ENCODE peak calls at places on chromosome 16, in nine cellular contexts. I is left ventricle myocardium inferior; O is CD4-positive, alpha-beta memory T cell; Y is GM12878; A is stomach; M is AG04450; L is brain microvascular endothelial cell; H is CD4-positive, CD25-positive, alpha-beta regulatory T cell; D is upper lobe of left lung. J is an unnamed sample.

GRCh38 chr16:17397499-17397891 is 73.3 kb downstream of the XYLT1 start:
- DNase-seq in I (no peak), O (peak; percentile 48), Y (no peak), A (peak; percentile 40), M (no peak), L (no peak), H (no peak), D (peak; percentile 39), J (no peak)

GRCh38 chr16:73213761-73214480 is 166.0 kb upstream of the ZFHX3 start:
- DNase-seq in I (no peak), O (no peak), Y (no peak), A (no peak), M (no peak), L (no peak), H (no peak), D (no peak), J (no peak)

GRCh38 chr16:9008335-9009260 is 44.9 kb upstream of the USP7 start:
- DNase-seq in I (peak; percentile 70), O (peak; percentile 51), Y (peak; percentile 21), A (peak; percentile 83), M (no peak), L (peak; percentile 48), H (peak; percentile 66), D (peak; percentile 78), J (peak; percentile 87)

GRCh38 chr16:88437367-88437964 is 15.6 kb upstream of the ZFPM1 start:
- DNase-seq in I (peak; percentile 51), O (peak; percentile 51), Y (no peak), A (peak; percentile 72), M (no peak), L (no peak), H (peak; percentile 64), D (no peak), J (peak; percentile 83)

GRCh38 chr16:86243123-86243473 is 267.2 kb upstream of the FOXF1 start:
- DNase-seq in I (no peak), O (no peak), Y (no peak), A (no peak), M (no peak), L (no peak), H (no peak), D (no peak), J (no peak)

GRCh38 chr16:77905356-77905920 is 116.9 kb upstream of the CLEC3A start:
- DNase-seq in I (no peak), O (no peak), Y (no peak), A (no peak), M (no peak), L (no peak), H (no peak), D (no peak), J (no peak)

GRCh38 chr16:82504811-82505210 is 122.0 kb upstream of the CDH13 start:
- DNase-seq in I (no peak), O (no peak), Y (no peak), A (no peak), M (no peak), L (no peak), H (no peak), D (no peak), J (no peak)

GRCh38 chr16:67663151-67663876 is 2.6 kb downstream of the PARD6A start:
- DNase-seq in I (no peak), O (no peak), Y (no peak), A (no peak), M (no peak), L (peak; percentile 19), H (peak; percentile 34), D (no peak), J (no peak)

GRCh38 chr16:56824335-56824734 is 40.7 kb upstream of the SLC12A3 start:
- DNase-seq in I (peak; percentile 16), O (no peak), Y (no peak), A (peak; percentile 29), M (no peak), L (no peak), H (no peak), D (peak; percentile 74), J (peak; percentile 72)

GRCh38 chr16:56469748-56470147 is 18.4 kb downstream of the OGFOD1 start:
- DNase-seq in I (no peak), O (no peak), Y (no peak), A (no peak), M (no peak), L (no peak), H (no peak), D (no peak), J (no peak)

GRCh38 chr16:4409081-4409932 is 7.1 kb downstream of the CORO7 start:
- DNase-seq in I (no peak), O (no peak), Y (no peak), A (no peak), M (no peak), L (no peak), H (no peak), D (no peak), J (no peak)
- H3K27ac ChIP-seq in I (peak overlapping the region; percentile 59), O (no peak overlapping the region), Y (no peak overlapping the region), A (no peak overlapping the region), M (no peak overlapping the region), L (no peak overlapping the region), H (no peak overlapping the region), D (no peak overlapping the region), J (no peak overlapping the region)

DNA sequence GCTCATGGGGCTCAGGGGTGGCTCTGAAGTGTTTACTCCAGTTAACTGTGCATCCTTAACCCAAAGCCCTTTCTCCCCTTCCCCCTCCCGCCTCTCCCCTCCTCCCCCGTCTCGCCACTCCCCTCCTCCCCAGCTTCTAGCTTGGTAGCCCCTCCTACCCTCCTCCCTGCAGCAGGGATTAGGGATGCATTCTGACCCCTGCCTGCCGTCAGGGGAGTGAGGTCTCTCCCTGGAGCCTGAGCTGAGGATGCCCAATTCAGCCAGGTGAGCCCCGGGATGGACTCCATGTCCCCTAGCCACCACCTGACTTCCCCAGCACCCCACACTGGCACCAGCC is 1.6 kb downstream of the HS3ST6 start:
- DNase-seq in I (no peak), O (no peak), Y (no peak), A (no peak), M (no peak), L (no peak), H (no peak), D (no peak), J (no peak)
- H3K27me3 ChIP-seq in I (peaks cover 95% of the 10 kb centered on the region), O (peaks cover 10% of the 10 kb centered on the region), Y (peaks cover 6% of the 10 kb centered on the region), A (peaks cover 11% of the 10 kb centered on the region), M (peaks cover 80% of the 10 kb centered on the region), L (peaks cover 67% of the 10 kb centered on the region), H (no peaks in the 10 kb centered on the region), D (peaks cover 35% of the 10 kb centered on the region), J (peaks cover 72% of the 10 kb centered on the region)

GRCh38 chr16:934178-934577 is 36.6 kb downstream of the LMF1 start:
- DNase-seq in I (no peak), O (no peak), Y (no peak), A (no peak), M (no peak), L (no peak), H (no peak), D (no peak), J (no peak)
- H3K4me3 ChIP-seq in I (no peak overlapping the region), O (no peak overlapping the region), Y (no peak overlapping the region), A (no peak overlapping the region), M (no peak overlapping the region), L (no peak overlapping the region), H (no peak overlapping the region), D (no peak overlapping the region), J (no peak overlapping the region)

GRCh38 chr16:84356176-84356575 is 12.2 kb upstream of the ATP2C2 start:
- DNase-seq in I (no peak), O (no peak), Y (no peak), A (no peak), M (no peak), L (no peak), H (no peak), D (no peak), J (no peak)
- H3K27ac ChIP-seq in I (no peak overlapping the region), O (no peak overlapping the region), Y (no peak overlapping the region), A (no peak overlapping the region), M (no peak overlapping the region), L (no peak overlapping the region), H (no peak overlapping the region), D (no peak overlapping the region), J (no peak overlapping the region)

GRCh38 chr16:58498341-58499091 is 1.4 kb upstream of the NDRG4 start:
- DNase-seq in I (no peak), O (no peak), Y (no peak), A (no peak), M (no peak), L (no peak), H (no peak), D (no peak), J (no peak)
- H3K27me3 ChIP-seq in I (peaks cover 11% of the 10 kb centered on the region), O (peaks cover 5% of the 10 kb centered on the region), Y (peaks cover 5% of the 10 kb centered on the region), A (no peaks in the 10 kb centered on the region), M (peaks cover 3% of the 10 kb centered on the region), L (no peaks in the 10 kb centered on the region), H (no peaks in the 10 kb centered on the region), D (peaks cover 18% of the 10 kb centered on the region), J (peaks cover 28% of the 10 kb centered on the region)

GRCh38 chr16:50549561-50549915 is 1.3 kb downstream of the NKD1 start:
- DNase-seq in I (no peak), O (no peak), Y (no peak), A (no peak), M (no peak), L (no peak), H (no peak), D (no peak), J (no peak)
- H3K4me3 ChIP-seq in I (no peak overlapping the region), O (no peak overlapping the region), Y (no peak overlapping the region), A (peak overlapping the region; percentile 82), M (no peak overlapping the region), L (no peak overlapping the region), H (no peak overlapping the region), D (peak overlapping the region; percentile 94), J (peak overlapping the region; percentile 70)

GRCh38 chr16:81482329-81483063 is 37.9 kb downstream of the CMIP start:
- DNase-seq in I (no peak), O (no peak), Y (no peak), A (no peak), M (no peak), L (no peak), H (no peak), D (no peak), J (no peak)
- H3K27ac ChIP-seq in I (peak overlapping the region; percentile 56), O (no peak overlapping the region), Y (peak overlapping the region; percentile 92), A (peak overlapping the region; percentile 47), M (no peak overlapping the region), L (no peak overlapping the region), H (no peak overlapping the region), D (peak overlapping the region; percentile 85), J (no peak overlapping the region)

J was measured in upper lobe of right lung.